ENCODE peak calls at places on chromosomes 11 and 22, in six cellular contexts. Z is cardiac fibroblast; V is stimulated activated CD4-positive, alpha-beta T cell treated with anti-CD3 and anti-CD28 coated beads, Interleukin-15, amount 100 ng/mL, for 48 hours; E is skeletal muscle cell; A is LoVo; C is endodermal cell. N is an unnamed sample.

GRCh38 chr11:118438314-118438931 is 2.1 kb downstream of the KMT2A start:
- DNase-seq in Z (peak), V (peak), E (peak), A (no peak), C (peak), N (no peak)

GRCh38 chr11:575996-576756 is at the start of gene PHRF1:
- DNase-seq in Z (peak), V (peak), E (peak), A (peak), C (no peak), N (peak)

GRCh38 chr11:33044281-33044680 is 4.9 kb downstream of the TCP11L1 start:
- DNase-seq in Z (peak), V (no peak), E (no peak), A (peak), C (no peak), N (no peak)

GRCh38 chr22:30047364-30047738 is 32.9 kb upstream of the HORMAD2 start:
- DNase-seq in Z (peak), V (no peak), E (no peak), A (no peak), C (peak), N (peak)

GRCh38 chr11:35487532-35488078 is 37.8 kb downstream of the PAMR1 start:
- DNase-seq in Z (peak), V (no peak), E (no peak), A (no peak), C (peak), N (no peak)

GRCh38 chr11:20671856-20672546 is 2.6 kb downstream of the NELL1 start:
- DNase-seq in Z (peak), V (no peak), E (no peak), A (no peak), C (no peak), N (no peak)

GRCh38 chr11:131372243-131372930 is 2.0 kb downstream of the NTM start:
- DNase-seq in Z (no peak), V (no peak), E (no peak), A (no peak), C (no peak), N (no peak)

GRCh38 chr11:114977596-114977995 is 299.3 kb downstream of the NXPE2 start:
- DNase-seq in Z (no peak), V (no peak), E (no peak), A (no peak), C (no peak), N (no peak)

GRCh38 chr11:2095198-2095520 is 44.0 kb downstream of the IGF2 start:
- DNase-seq in Z (no peak), V (no peak), E (no peak), A (no peak), C (no peak), N (no peak)

GRCh38 chr11:7077101-7077500 is 11.7 kb upstream of the RBMXL2 start:
- DNase-seq in Z (no peak), V (no peak), E (no peak), A (no peak), C (peak), N (peak)

GRCh38 chr11:45673441-45673840 is 8.0 kb upstream of the CHST1 start:
- DNase-seq in Z (no peak), V (no peak), E (no peak), A (no peak), C (no peak), N (no peak)

GRCh38 chr11:66593303-66593635 is 284 bp downstream of the CCS start:
- DNase-seq in Z (no peak), V (no peak), E (no peak), A (no peak), C (no peak), N (peak)

GRCh38 chr22:42680648-42681047 is 31.5 kb upstream of the CYB5R3 start:
- DNase-seq in Z (peak), V (no peak), E (peak), A (peak), C (no peak), N (no peak)

GRCh38 chr11:129315781-129316579 is 59.7 kb upstream of the BARX2 start:
- DNase-seq in Z (no peak), V (no peak), E (no peak), A (peak), C (peak), N (peak)

GRCh38 chr22:23764931-23765881 is 2.4 kb downstream of the C22orf15 start:
- DNase-seq in Z (no peak), V (no peak), E (no peak), A (no peak), C (no peak), N (no peak)

N was measured in mucosa of descending colon.